ENCODE peak calls at places on chromosomes 3 and 15, in five cellular contexts. U is endothelial cell; J is NCI-H2029 treated with DMSO at 0.1 percent for 48 hours; O is NCI-H748 treated with DMSO at 0.1 percent for 48 hours; N is stimulated activated CD8-positive, alpha-beta memory T cell treated with anti-CD3 and anti-CD28 coated beads, Interleukin-15, amount 100 ng/mL, for 24 hours. F is an unnamed sample.

GRCh38 chr15:76168237-76168984 is 108.6 kb downstream of the TMEM266 start:
- DNase-seq in U (no peak), J (no peak), O (no peak), N (no peak), F (no peak)

GRCh38 chr3:148606979-148607378 is 90.7 kb upstream of the AGTR1 start:
- DNase-seq in U (no peak), J (no peak), O (no peak), N (no peak), F (no peak)

GRCh38 chr3:56812749-56813655 is 11.3 kb upstream of the ARHGEF3 start:
- DNase-seq in U (no peak), J (no peak), O (no peak), N (no peak), F (no peak)

GRCh38 chr3:188617988-188618701 is 464.2 kb downstream of the LPP start:
- DNase-seq in U (no peak), J (no peak), O (no peak), N (no peak), F (no peak)

GRCh38 chr15:55246567-55246966 is 43.0 kb downstream of the RAB27A start:
- DNase-seq in U (no peak), J (no peak), O (no peak), N (no peak), F (no peak)

GRCh38 chr15:34360298-34360697 is 6.7 kb downstream of the LPCAT4 start:
- DNase-seq in U (no peak), J (no peak), O (no peak), N (no peak), F (no peak)

GRCh38 chr15:84629033-84629432 is 25.1 kb downstream of the WDR73 start:
- DNase-seq in U (no peak), J (no peak), O (no peak), N (no peak), F (no peak)

GRCh38 chr15:98120561-98120960 is 160.1 kb downstream of the ARRDC4 start:
- DNase-seq in U (no peak), J (no peak), O (no peak), N (no peak), F (no peak)

GRCh38 chr3:171842864-171843511 is at the start of gene TMEM212:
- DNase-seq in U (no peak), J (no peak), O (no peak), N (no peak), F (no peak)

F was measured in sciatic nerve.